ENCODE peak calls at places on chromosomes 5 and 9, in ten cellular contexts. E is GM23338, P is upper lobe of right lung, A is H9, M is IMR-90, W is cardiac muscle cell, I is gastrocnemius medialis, V is body of pancreas, N is K562, C is adrenal gland. B is an unnamed sample.

GRCh38 chr5:139955616-139956283 is 87.3 kb downstream of the NRG2 start:
- DNase-seq in E (peak; percentile 28), C (no peak), V (no peak), A (peak; percentile 64), I (no peak), M (no peak), N (peak; percentile 37), P (peak; percentile 27), W (no peak), B (no peak)

GRCh38 chr5:110031402-110032140 is 341.8 kb downstream of the MAN2A1 start:
- DNase-seq in V (no peak), C (no peak), E (no peak), A (no peak), P (no peak), M (no peak), I (no peak), W (no peak), N (no peak), B (no peak)

GRCh38 chr5:128258387-128258786 is 174.8 kb downstream of the SLC12A2 start:
- DNase-seq in M (no peak), W (no peak), P (no peak), V (no peak), N (no peak), E (no peak), C (no peak), I (no peak), A (no peak), B (no peak)

GRCh38 chr5:72523960-72524582 is 16.9 kb upstream of the ZNF366 start:
- DNase-seq in N (no peak), P (no peak), W (peak; percentile 91), M (peak; percentile 88), C (no peak), A (no peak), I (no peak), E (peak; percentile 77), V (no peak), B (peak; percentile 33)

GRCh38 chr5:2131826-2132496 is 249.2 kb upstream of the IRX4 start:
- DNase-seq in E (no peak), A (no peak), N (no peak), W (no peak), P (no peak), C (no peak), I (no peak), V (no peak), M (no peak), B (no peak)

GRCh38 chr5:35230043-35230611 is at the start of gene PRLR:
- DNase-seq in W (peak; percentile 60), V (peak; percentile 58), P (peak; percentile 66), C (peak; percentile 74), E (peak; percentile 54), A (peak; percentile 42), N (no peak), I (peak; percentile 43), M (peak; percentile 8), B (no peak)

GRCh38 chr5:143890475-143890874 is 78.5 kb downstream of the HMHB1 start:
- DNase-seq in I (no peak), W (no peak), V (no peak), A (no peak), N (no peak), P (no peak), C (no peak), M (no peak), E (no peak), B (no peak)

GRCh38 chr9:131884222-131884621 is 144.3 kb upstream of the RAPGEF1 start:
- DNase-seq in A (no peak), N (no peak), M (no peak), E (no peak), I (no peak), V (no peak), P (peak; percentile 10), W (no peak), C (no peak), B (no peak)

GRCh38 chr9:19748278-19749126 is 40.3 kb downstream of the SLC24A2 start:
- DNase-seq in V (no peak), W (peak; percentile 63), N (peak; percentile 41), M (no peak), A (no peak), I (no peak), E (no peak), P (no peak), C (no peak), B (no peak)

GRCh38 chr5:75053286-75054109 is 1.1 kb upstream of the GCNT4 start:
- DNase-seq in M (peak; percentile 73), W (peak; percentile 88), N (peak; percentile 8), C (peak; percentile 72), E (peak; percentile 73), A (peak; percentile 55), I (peak; percentile 54), V (peak; percentile 70), P (peak; percentile 83), B (no peak)

GRCh38 chr9:110178281-110178680 is 29.7 kb downstream of the C9orf152 start:
- DNase-seq in W (no peak), P (no peak), C (no peak), N (no peak), M (no peak), A (no peak), I (no peak), V (no peak), E (no peak), B (no peak)

GRCh38 chr9:71127301-71127700 is 5.9 kb upstream of the TRPM3 start:
- DNase-seq in I (no peak), V (no peak), C (no peak), E (no peak), P (no peak), A (no peak), W (no peak), M (no peak), N (no peak), B (no peak)

GRCh38 chr9:81984911-81985310 is 3.7 kb upstream of the SPATA31D1 start:
- DNase-seq in M (peak; percentile 53), W (no peak), V (no peak), E (peak; percentile 1), A (no peak), P (no peak), C (no peak), I (no peak), N (no peak), B (no peak)

GRCh38 chr9:29208670-29209069 is 1635.4 kb upstream of the C9orf72 start:
- DNase-seq in I (no peak), V (no peak), W (no peak), C (no peak), P (no peak), E (peak; percentile 6), M (no peak), N (no peak), A (no peak), B (no peak)

GRCh38 chr5:133253076-133253475 is 201.3 kb downstream of the HSPA4 start:
- DNase-seq in E (no peak), I (no peak), C (no peak), A (no peak), W (no peak), M (no peak), V (no peak), N (no peak), P (no peak), B (no peak)

GRCh38 chr9:125255781-125256391 is 5.7 kb upstream of the GAPVD1 start:
- DNase-seq in I (no peak), A (no peak), E (peak; percentile 46), W (peak; percentile 41), V (no peak), M (no peak), N (peak; percentile 43), C (no peak), P (no peak), B (no peak)
- TF ChIP-seq CTCF in I (no peak), A (peak; percentile 64), E (peak; percentile 76), W (peak; percentile 39), V (peak; percentile 39), M (peak; percentile 48), N (peak; percentile 76), C (peak; percentile 31), P (peak; percentile 19), B (peak; percentile 2)

GRCh38 chr5:172774561-172775271 is 3.7 kb upstream of the DUSP1 start:
- DNase-seq in I (no peak), N (no peak), A (no peak), P (no peak), C (no peak), E (no peak), W (no peak), M (no peak), V (no peak), B (no peak)

GRCh38 chr5:172775326-172776234 is 4.6 kb upstream of the DUSP1 start:
- DNase-seq in V (peak; percentile 82), C (peak; percentile 92), I (peak; percentile 99), W (peak; percentile 96), E (no peak), P (peak; percentile 92), M (peak; percentile 90), N (no peak), A (no peak), B (no peak)

GRCh38 chr5:172772112-172772906 is 1.3 kb upstream of the DUSP1 start:
- DNase-seq in I (peak; percentile 95), C (peak; percentile 79), N (peak; percentile 69), M (peak; percentile 95), A (peak; percentile 89), E (peak; percentile 87), V (peak; percentile 92), P (peak; percentile 98), W (peak; percentile 99), B (peak; percentile 86)

GRCh38 chr5:172771439-172772111 is 580 bp upstream of the DUSP1 start:
- DNase-seq in E (no peak), V (peak; percentile 51), P (no peak), C (no peak), M (no peak), A (no peak), I (no peak), W (no peak), N (no peak), B (no peak)

GRCh38 chr5:172773481-172774469 is 2.8 kb upstream of the DUSP1 start:
- DNase-seq in I (peak; percentile 28), W (peak; percentile 74), V (no peak), P (peak; percentile 62), E (no peak), A (no peak), M (peak; percentile 51), N (no peak), C (peak; percentile 72), B (no peak)
- H3K4me1 ChIP-seq in I (peaks cover 36% of the 10 kb centered on the region), W (peaks cover 10% of the 10 kb centered on the region), V (peaks cover 58% of the 10 kb centered on the region), P (peaks cover 67% of the 10 kb centered on the region), E (peaks cover 15% of the 10 kb centered on the region), A (no peaks in the 10 kb centered on the region), M (peaks cover 27% of the 10 kb centered on the region), N (peaks cover 64% of the 10 kb centered on the region), C (peaks cover 65% of the 10 kb centered on the region), B (peaks cover 72% of the 10 kb centered on the region)

DNA sequence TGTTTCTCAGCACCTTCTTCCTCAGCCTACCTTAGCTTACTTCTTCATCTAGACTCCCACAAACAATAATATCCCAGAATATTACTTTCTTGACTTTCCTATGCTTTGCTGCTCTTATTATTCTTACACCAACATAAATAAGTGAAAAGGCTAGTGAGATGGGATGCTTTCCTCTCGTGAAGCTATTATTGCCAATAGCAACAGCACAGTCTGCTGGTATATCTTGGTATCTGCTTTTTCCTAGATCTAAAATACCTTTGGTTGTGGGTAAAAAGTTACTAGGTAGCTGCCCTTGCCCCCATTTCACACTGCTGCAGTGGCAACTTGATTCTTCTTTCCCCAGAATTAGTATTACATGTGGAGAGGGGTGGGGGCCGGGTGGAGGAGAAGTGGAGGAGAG is 26.1 kb upstream of the GLIPR2 start:
- DNase-seq in V (no peak), A (no peak), W (peak; percentile 23), P (no peak), N (no peak), I (no peak), M (no peak), C (no peak), E (no peak), B (no peak)
- TF ChIP-seq CTCF in V (no peak), A (peak; percentile 35), W (peak; percentile 35), P (no peak), N (no peak), I (no peak), M (no peak), C (no peak), E (peak; percentile 43), B (peak; percentile 54)

GRCh38 chr9:114487607-114488300 is 17.5 kb downstream of the WHRN start:
- DNase-seq in W (peak; percentile 77), E (peak; percentile 87), C (peak; percentile 77), I (peak; percentile 21), M (peak; percentile 69), N (peak; percentile 78), P (no peak), V (peak; percentile 69), A (peak; percentile 71), B (peak; percentile 54)
- H3K4me1 ChIP-seq in W (peaks cover 3% of the 10 kb centered on the region), E (peaks cover 3% of the 10 kb centered on the region), C (peaks cover 64% of the 10 kb centered on the region), I (no peaks in the 10 kb centered on the region), M (peaks cover 4% of the 10 kb centered on the region), N (peaks cover 5% of the 10 kb centered on the region), P (no peaks in the 10 kb centered on the region), V (peaks cover 5% of the 10 kb centered on the region), A (no peaks in the 10 kb centered on the region), B (no peaks in the 10 kb centered on the region)